ENCODE peak calls at places on chromosome 7, in four cellular contexts. Y is HCT116, U is GM12878, L is body of pancreas. Z is an unnamed sample. For H3K4me1, the result is how much of the 10 kb centered on the place peaks cover.

GRCh38 chr7:122305475-122306319 is 1.1 kb upstream of the FEZF1 start:
- DNase-seq in Y (peak), U (no peak), L (no peak), Z (no peak)

GRCh38 chr7:78215199-78215598 is 416.6 kb downstream of the PHTF2 start:
- DNase-seq in Y (no peak), U (no peak), L (no peak), Z (no peak)

GRCh38 chr7:45153238-45153637 is 4.4 kb upstream of the RAMP3 start:
- DNase-seq in Y (no peak), U (no peak), L (no peak), Z (no peak)

GRCh38 chr7:20299647-20300312 is 30.9 kb upstream of the ITGB8 start:
- DNase-seq in Y (no peak), U (peak), L (no peak), Z (no peak)

GRCh38 chr7:80060218-80060806 is 74.3 kb upstream of the GNAI1 start:
- DNase-seq in Y (peak), U (no peak), L (no peak), Z (no peak)

GRCh38 chr7:100642534-100642907 is 1.2 kb upstream of the TFR2 start:
- DNase-seq in Y (no peak), U (no peak), L (no peak), Z (peak)

GRCh38 chr7:16945372-16945771 is 63.6 kb upstream of the AGR3 start:
- DNase-seq in Y (no peak), U (no peak), L (no peak), Z (no peak)

GRCh38 chr7:5204546-5204945 is 14.5 kb downstream of the WIPI2 start:
- DNase-seq in Y (no peak), U (no peak), L (no peak), Z (no peak)

GRCh38 chr7:94250124-94250523 is 144.6 kb upstream of the COL1A2 start:
- DNase-seq in Y (no peak), U (no peak), L (no peak), Z (no peak)

GRCh38 chr7:75033064-75033463 is 40.5 kb downstream of the RCC1L start:
- DNase-seq in Y (no peak), U (no peak), L (no peak), Z (no peak)

GRCh38 chr7:36961097-36961496 is 236.8 kb upstream of the AOAH start:
- DNase-seq in Y (no peak), U (no peak), L (no peak), Z (no peak)

GRCh38 chr7:64611717-64612116 is 48.8 kb upstream of the ZNF680 start:
- DNase-seq in Y (no peak), U (no peak), L (no peak), Z (no peak)

GRCh38 chr7:47143344-47143743 is 438.6 kb downstream of the TNS3 start:
- DNase-seq in Y (no peak), U (no peak), L (no peak), Z (no peak)

GRCh38 chr7:155488483-155489127 is 30.7 kb downstream of the EN2 start:
- DNase-seq in Y (no peak), U (no peak), L (no peak), Z (no peak)

GRCh38 chr7:75866497-75867389 is 12.1 kb upstream of the RHBDD2 start:
- DNase-seq in Y (peak), U (no peak), L (peak), Z (peak)

GRCh38 chr7:99418260-99418659 is 9.5 kb downstream of the BUD31 start:
- DNase-seq in Y (no peak), U (no peak), L (no peak), Z (no peak)

GRCh38 chr7:68892211-68892610 is 706.1 kb upstream of the AUTS2 start:
- DNase-seq in Y (no peak), U (no peak), L (no peak), Z (no peak)

GRCh38 chr7:157442993-157443831 is 106.4 kb downstream of the DNAJB6 start:
- DNase-seq in Y (no peak), U (no peak), L (no peak), Z (peak)
- H3K4me1 ChIP-seq in Y (under half), U (under half), L (under half), Z (under half)

GRCh38 chr7:88253640-88254039 is 33.8 kb upstream of the SRI start:
- DNase-seq in Y (no peak), U (no peak), L (no peak), Z (no peak)
- TF ChIP-seq POLR2A in Y (no peak), U (no peak), L (no peak), Z (no peak)

DNA sequence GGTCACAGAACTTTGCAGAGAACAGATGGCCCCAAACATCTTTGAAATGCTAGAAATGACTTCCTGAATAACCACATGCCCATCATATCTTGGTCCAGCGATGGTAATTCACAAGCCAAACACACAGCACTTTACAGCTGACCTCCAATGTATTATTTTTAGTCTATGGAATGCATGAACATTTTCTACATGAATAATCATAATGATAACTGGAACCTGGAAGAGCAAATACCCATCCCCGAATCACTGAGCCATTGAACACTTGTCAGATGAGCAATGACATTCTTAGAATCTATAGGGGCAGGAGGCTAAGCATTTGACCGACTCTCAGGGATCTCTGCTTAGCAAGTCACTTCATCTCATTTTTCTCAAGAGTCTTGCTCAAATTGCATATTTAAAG is 167.3 kb downstream of the CREB5 start:
- DNase-seq in Y (no peak), U (no peak), L (no peak), Z (no peak)
- H3K4me1 ChIP-seq in Y (under half), U (under half), L (under half), Z (under half)

GRCh38 chr7:102473271-102473991 is 5.3 kb downstream of the POLR2J start:
- DNase-seq in Y (no peak), U (no peak), L (peak), Z (no peak)

GRCh38 chr7:102469972-102470825 is 5.4 kb downstream of the LRWD1 start:
- DNase-seq in Y (no peak), U (no peak), L (peak), Z (peak)

GRCh38 chr7:102471791-102472125 is 7.0 kb downstream of the POLR2J start:
- DNase-seq in Y (no peak), U (no peak), L (peak), Z (no peak)

GRCh38 chr7:102469351-102469971 is 4.7 kb downstream of the LRWD1 start:
- DNase-seq in Y (no peak), U (no peak), L (no peak), Z (no peak)

GRCh38 chr7:102472126-102473041 is 6.3 kb downstream of the POLR2J start:
- DNase-seq in Y (no peak), U (no peak), L (peak), Z (no peak)
- TF ChIP-seq POLR2A in Y (no peak), U (peak), L (no peak), Z (no peak)

Z was measured in Peyer's patch.